ENCODE peak calls at places on chromosomes 16 and 17, in ten cellular contexts. L, N, J, O, D, Q, W, H, V and T are unnamed samples.

GRCh38 chr16:49617710-49618330 is 238.1 kb downstream of the ZNF423 start:
- DNase-seq in L (no peak), Q (no peak), N (no peak), D (no peak), O (peak), V (no peak), J (no peak), H (no peak), W (no peak), T (no peak)

GRCh38 chr17:56499799-56500388 is 93.6 kb upstream of the NOG start:
- DNase-seq in V (no peak), D (no peak), Q (peak), N (no peak), H (peak), L (peak), W (no peak), O (no peak), J (peak), T (no peak)

GRCh38 chr16:28298511-28298878 is 6.2 kb downstream of the SBK1 start:
- DNase-seq in L (no peak), H (no peak), O (no peak), Q (no peak), J (no peak), D (no peak), W (no peak), V (no peak), N (no peak), T (no peak)

GRCh38 chr17:8084250-8084649 is 3.3 kb downstream of the ALOX12B start:
- DNase-seq in N (no peak), Q (no peak), H (no peak), O (no peak), W (no peak), D (no peak), J (no peak), L (no peak), V (peak), T (no peak)

GRCh38 chr16:17451835-17452234 is 18.9 kb downstream of the XYLT1 start:
- DNase-seq in H (no peak), N (no peak), D (no peak), O (no peak), L (no peak), J (no peak), V (no peak), W (no peak), Q (no peak), T (no peak)

GRCh38 chr17:81254955-81255717 is 16.0 kb downstream of the NDUFAF8 start:
- DNase-seq in L (no peak), D (no peak), O (peak), H (peak), Q (peak), V (peak), W (peak), N (peak), J (peak), T (peak)

GRCh38 chr17:67506966-67507365 is 129.9 kb downstream of the PITPNC1 start:
- DNase-seq in H (no peak), J (peak), N (peak), L (no peak), V (no peak), W (no peak), D (no peak), O (no peak), Q (peak), T (no peak)

GRCh38 chr17:37824534-37825485 is 80.0 kb upstream of the HNF1B start:
- DNase-seq in N (peak), V (no peak), H (no peak), O (no peak), L (no peak), Q (peak), D (no peak), W (no peak), J (peak), T (peak)

GRCh38 chr17:64384253-64385186 is 6.1 kb downstream of the PECAM1 start:
- DNase-seq in W (no peak), H (no peak), D (no peak), L (no peak), N (no peak), V (peak), J (no peak), O (no peak), Q (peak), T (no peak)

GRCh38 chr17:269616-270514 is 82.7 kb downstream of the RPH3AL start:
- DNase-seq in O (peak), J (no peak), L (no peak), D (no peak), W (no peak), V (peak), Q (no peak), H (no peak), N (no peak), T (peak)

GRCh38 chr17:63511331-63511730 is 11.8 kb upstream of the KCNH6 start:
- DNase-seq in D (no peak), W (no peak), L (no peak), J (no peak), H (no peak), V (no peak), O (no peak), N (no peak), Q (no peak), T (no peak)

GRCh38 chr17:68019336-68019674 is 16.2 kb upstream of the KPNA2 start:
- DNase-seq in N (no peak), Q (no peak), D (no peak), J (no peak), W (no peak), L (no peak), O (no peak), H (no peak), V (no peak), T (no peak)

GRCh38 chr17:57860414-57860999 is 10.7 kb upstream of the MRPS23 start:
- DNase-seq in D (no peak), W (no peak), J (no peak), V (no peak), Q (no peak), H (no peak), N (no peak), O (no peak), L (no peak), T (no peak)

GRCh38 chr16:56860226-56861020 is 4.6 kb upstream of the SLC12A3 start:
- DNase-seq in O (no peak), N (no peak), H (no peak), J (no peak), W (no peak), Q (no peak), V (no peak), L (peak), D (no peak), T (no peak)

GRCh38 chr17:81420769-81421462 is 25.7 kb downstream of the BAHCC1 start:
- DNase-seq in J (no peak), V (peak), W (peak), L (no peak), N (peak), Q (no peak), O (no peak), D (no peak), H (no peak), T (no peak)

GRCh38 chr17:75060434-75061054 is 13.5 kb downstream of the KCTD2 start:
- DNase-seq in J (no peak), D (no peak), V (no peak), H (no peak), L (no peak), N (peak), O (no peak), Q (no peak), W (no peak), T (no peak)

GRCh38 chr16:85167589-85168537 is 55.6 kb upstream of the CIBAR2 start:
- DNase-seq in J (no peak), Q (no peak), N (no peak), V (peak), D (no peak), H (no peak), L (no peak), W (no peak), O (no peak), T (no peak)

GRCh38 chr17:29389994-29390855 is at the start of gene TAOK1:
- DNase-seq in N (peak), W (peak), V (peak), Q (peak), L (peak), H (peak), O (peak), J (peak), D (peak), T (peak)

GRCh38 chr16:9091867-9092281 is 430 bp downstream of the HAPSTR1 start:
- DNase-seq in V (peak), D (no peak), W (no peak), J (no peak), H (peak), L (peak), O (peak), Q (peak), N (peak), T (no peak)

GRCh38 chr16:2952679-2953078 is 11.4 kb upstream of the KREMEN2 start:
- DNase-seq in V (no peak), H (no peak), L (no peak), O (no peak), J (no peak), Q (no peak), W (no peak), D (no peak), N (no peak), T (peak)

GRCh38 chr17:48618366-48618896 is 3.3 kb upstream of the HOXB8 start:
- DNase-seq in Q (peak), H (peak), W (peak), L (peak), V (peak), O (peak), D (peak), N (peak), J (peak), T (no peak)

GRCh38 chr17:58381124-58381838 is 29.3 kb upstream of the SUPT4H1 start:
- DNase-seq in J (no peak), O (no peak), H (no peak), L (no peak), N (no peak), Q (no peak), V (no peak), D (no peak), W (no peak), T (no peak)

GRCh38 chr16:89330177-89330856 is 112.8 kb downstream of the ZNF778 start:
- DNase-seq in H (peak), N (no peak), Q (peak), J (no peak), L (no peak), D (no peak), V (peak), W (no peak), O (no peak), T (peak)

GRCh38 chr17:2158011-2158410 is 103.1 kb downstream of the HIC1 start:
- DNase-seq in Q (peak), W (no peak), J (peak), O (no peak), V (no peak), L (no peak), D (no peak), H (no peak), N (peak), T (no peak)

GRCh38 chr16:4511441-4512082 is 27.0 kb downstream of the CDIP1 start:
- DNase-seq in L (peak), Q (peak), W (peak), D (no peak), N (peak), V (peak), O (no peak), J (peak), H (peak), T (no peak)

GRCh38 chr17:19867094-19867653 is 562 bp downstream of the ULK2 start:
- DNase-seq in H (peak), V (peak), W (peak), J (peak), L (peak), N (peak), O (no peak), D (peak), Q (peak), T (peak)

GRCh38 chr17:57855391-57856035 is 5.7 kb upstream of the MRPS23 start:
- DNase-seq in H (no peak), O (no peak), Q (no peak), J (no peak), N (no peak), V (no peak), W (no peak), D (no peak), L (no peak), T (no peak)

GRCh38 chr17:74864866-74865395 is 5.2 kb upstream of the GRIN2C start:
- DNase-seq in O (peak), H (peak), L (peak), Q (peak), W (peak), V (peak), N (peak), J (peak), D (peak), T (no peak)

GRCh38 chr17:9192010-9192409 is 170.7 kb downstream of the NTN1 start:
- DNase-seq in N (no peak), O (no peak), V (no peak), H (no peak), D (no peak), J (no peak), W (no peak), Q (peak), L (no peak), T (no peak)

GRCh38 chr17:78747479-78747878 is 34.6 kb downstream of the CYTH1 start:
- DNase-seq in J (no peak), W (no peak), V (no peak), O (no peak), Q (no peak), N (no peak), L (no peak), D (no peak), H (no peak), T (no peak)

GRCh38 chr17:5508855-5509254 is 22.5 kb downstream of the MIS12 start:
- DNase-seq in V (no peak), W (no peak), N (no peak), L (no peak), H (no peak), Q (peak), O (no peak), D (no peak), J (peak), T (no peak)

GRCh38 chr17:27888072-27888471 is 5.1 kb downstream of the LYRM9 start:
- DNase-seq in L (no peak), Q (no peak), D (no peak), J (no peak), O (no peak), W (no peak), H (no peak), V (no peak), N (no peak), T (no peak)

GRCh38 chr17:75124041-75124818 is 7.3 kb downstream of the NT5C start:
- DNase-seq in O (no peak), H (no peak), L (no peak), V (peak), D (peak), J (peak), N (no peak), W (no peak), Q (peak), T (peak)

GRCh38 chr16:84667600-84668309 is 19.4 kb downstream of the KLHL36 start:
- DNase-seq in H (no peak), Q (no peak), V (no peak), J (no peak), D (no peak), W (no peak), N (no peak), L (no peak), O (no peak), T (no peak)

GRCh38 chr17:73265646-73266640 is 4.3 kb upstream of the CPSF4L start:
- DNase-seq in J (no peak), N (no peak), O (no peak), L (no peak), W (no peak), H (no peak), D (no peak), Q (no peak), V (peak), T (no peak)